ENCODE peak calls at places on chromosomes 12 and 14, in ten cellular contexts. U is sigmoid colon, Y is A549, Q is heart right ventricle, K is AG09309, M is choroid plexus epithelial cell, R is uterus, D is IMR-90, X is fibroblast of mammary gland, W is fibroblast of lung. C is an unnamed sample.

GRCh38 chr12:90027041-90027440 is 318.4 kb upstream of the ATP2B1 start:
- DNase-seq in R (no peak), U (no peak), Y (no peak), X (no peak), W (no peak), M (no peak), K (no peak), D (no peak), Q (no peak), C (no peak)

GRCh38 chr14:26738571-26738970 is 140.7 kb upstream of the NOVA1 start:
- DNase-seq in M (no peak), U (no peak), Q (no peak), Y (no peak), K (no peak), D (no peak), X (peak; percentile 44), R (no peak), W (peak; percentile 6), C (no peak)

GRCh38 chr12:53005215-53005985 is 856 bp upstream of the EIF4B start:
- DNase-seq in Y (peak; percentile 33), M (no peak), R (peak; percentile 23), Q (peak; percentile 13), U (peak; percentile 68), K (no peak), X (no peak), W (no peak), D (no peak), C (no peak)

GRCh38 chr14:103803661-103804060 is 43.7 kb downstream of the PPP1R13B start:
- DNase-seq in U (no peak), Y (peak; percentile 9), K (peak; percentile 23), W (no peak), M (peak; percentile 53), D (peak; percentile 40), Q (no peak), X (peak; percentile 64), R (no peak), C (no peak)

GRCh38 chr14:99548285-99548684 is 55.7 kb downstream of the CCDC85C start:
- DNase-seq in R (no peak), Y (no peak), Q (no peak), M (no peak), D (no peak), W (no peak), X (no peak), K (no peak), U (peak; percentile 90), C (no peak)

GRCh38 chr12:132582058-132582420 is 28.3 kb downstream of the LRCOL1 start:
- DNase-seq in R (peak; percentile 52), Q (peak; percentile 59), X (no peak), W (no peak), U (no peak), Y (no peak), M (no peak), D (no peak), K (no peak), C (no peak)

GRCh38 chr12:104454997-104455396 is 1.8 kb upstream of the CHST11 start:
- DNase-seq in Y (peak; percentile 63), W (peak; percentile 30), D (peak; percentile 44), M (no peak), R (no peak), Q (no peak), K (no peak), U (peak; percentile 38), X (peak; percentile 89), C (no peak)

GRCh38 chr12:71871116-71871515 is 31.6 kb downstream of the TBC1D15 start:
- DNase-seq in M (peak; percentile 66), U (no peak), X (peak; percentile 65), K (no peak), D (peak; percentile 75), W (peak; percentile 73), Q (no peak), Y (no peak), R (no peak), C (no peak)

GRCh38 chr14:26687438-26687837 is 89.6 kb upstream of the NOVA1 start:
- DNase-seq in D (no peak), R (no peak), X (no peak), U (no peak), M (no peak), W (no peak), Y (no peak), Q (no peak), K (no peak), C (no peak)

GRCh38 chr14:78933948-78934524 is 763.9 kb downstream of the NRXN3 start:
- DNase-seq in Q (no peak), R (no peak), K (no peak), M (peak; percentile 69), X (peak; percentile 46), W (peak; percentile 50), Y (peak; percentile 42), D (peak; percentile 49), U (no peak), C (peak; percentile 12)

GRCh38 chr12:120775862-120776552 is 50.4 kb downstream of the ACADS start:
- DNase-seq in Q (no peak), D (no peak), W (no peak), M (peak; percentile 35), K (no peak), Y (no peak), R (no peak), U (no peak), X (no peak), C (no peak)

GRCh38 chr12:19194963-19195362 is 65.4 kb downstream of the PLEKHA5 start:
- DNase-seq in U (no peak), W (no peak), K (no peak), Y (no peak), Q (no peak), M (no peak), X (no peak), R (no peak), D (no peak), C (no peak)

GRCh38 chr12:93670104-93670503 is 7.1 kb upstream of the CRADD start:
- DNase-seq in Y (no peak), Q (no peak), W (no peak), D (no peak), M (no peak), U (no peak), K (no peak), X (no peak), R (no peak), C (no peak)

GRCh38 chr12:116659771-116660481 is 77.9 kb downstream of the SPRING1 start:
- DNase-seq in K (no peak), Q (no peak), W (no peak), X (peak; percentile 35), U (no peak), R (no peak), Y (no peak), D (peak; percentile 49), M (no peak), C (no peak)

GRCh38 chr12:49616533-49617219 is 6.7 kb upstream of the PRPF40B start:
- DNase-seq in Y (no peak), U (no peak), D (no peak), K (no peak), Q (no peak), M (no peak), W (no peak), X (no peak), R (no peak), C (no peak)

GRCh38 chr12:77847665-77848431 is 17.2 kb downstream of the NAV3 start:
- DNase-seq in K (peak; percentile 78), R (no peak), M (peak; percentile 95), U (no peak), W (peak; percentile 85), Y (no peak), Q (no peak), X (peak; percentile 93), D (peak; percentile 82), C (peak; percentile 81)

GRCh38 chr12:121279507-121279915 is 17.0 kb downstream of the CAMKK2 start:
- DNase-seq in R (peak; percentile 65), Q (peak; percentile 66), D (peak; percentile 26), U (peak; percentile 81), K (no peak), M (no peak), W (peak; percentile 59), X (peak; percentile 70), Y (no peak), C (no peak)

GRCh38 chr14:52789118-52789517 is 2.3 kb downstream of the GNPNAT1 start:
- DNase-seq in M (no peak), K (no peak), Y (no peak), X (no peak), U (no peak), D (no peak), Q (no peak), R (no peak), W (no peak), C (no peak)

GRCh38 chr14:21263284-21264024 is 5.8 kb downstream of the HNRNPC start:
- DNase-seq in U (no peak), Q (no peak), R (no peak), Y (no peak), M (no peak), X (peak; percentile 57), K (no peak), W (peak; percentile 79), D (peak; percentile 49), C (no peak)

GRCh38 chr12:8914716-8915526 is 612 bp downstream of the PHC1 start:
- DNase-seq in M (peak; percentile 72), Y (peak; percentile 71), U (peak; percentile 77), D (peak; percentile 37), R (peak; percentile 46), K (no peak), Q (peak; percentile 41), X (peak; percentile 45), W (peak; percentile 26), C (no peak)
- H3K4me3 ChIP-seq in M (peak overlapping the region; percentile 72), Y (peak overlapping the region; percentile 50), U (peak overlapping the region; percentile 72), D (peak overlapping the region; percentile 78), R (peak overlapping the region; percentile 66), K (peak overlapping the region; percentile 90), Q (peak overlapping the region; percentile 67), X (peak overlapping the region; percentile 88), W (peak overlapping the region; percentile 87), C (peak overlapping the region; percentile 77)

GRCh38 chr12:76091245-76091757 is 6.8 kb upstream of the NAP1L1 start:
- DNase-seq in Y (no peak), W (no peak), M (no peak), D (no peak), R (no peak), X (no peak), U (no peak), Q (no peak), K (no peak), C (no peak)

GRCh38 chr12:76096079-76096651 is 11.7 kb upstream of the NAP1L1 start:
- DNase-seq in K (no peak), X (no peak), R (no peak), U (no peak), W (no peak), M (no peak), D (no peak), Q (no peak), Y (no peak), C (no peak)

GRCh38 chr12:76094754-76095153 is 10.3 kb upstream of the NAP1L1 start:
- DNase-seq in X (no peak), W (no peak), M (no peak), U (no peak), D (no peak), Q (no peak), R (no peak), K (no peak), Y (no peak), C (no peak)
- TF ChIP-seq CTCF in X (no peak), W (no peak), M (no peak), U (no peak), D (no peak), Q (no peak), R (no peak), K (no peak), Y (no peak), C (no peak)

GRCh38 chr12:113135178-113136127 is at the start of gene RASAL1:
- DNase-seq in M (no peak), Y (peak; percentile 87), D (no peak), K (no peak), X (no peak), U (no peak), Q (no peak), W (no peak), R (no peak), C (no peak)
- H3K4me3 ChIP-seq in M (no peak within 1 kb of the TSS), Y (peak within 1 kb of the TSS; percentile 53), D (no peak within 1 kb of the TSS), K (no peak within 1 kb of the TSS), X (no peak within 1 kb of the TSS), U (no peak within 1 kb of the TSS), Q (no peak within 1 kb of the TSS), W (no peak within 1 kb of the TSS), R (no peak within 1 kb of the TSS), C (no peak within 1 kb of the TSS)

GRCh38 chr14:51652168-51653095 is 722 bp downstream of the FRMD6 start:
- DNase-seq in X (no peak), K (no peak), D (no peak), Q (peak; percentile 36), R (peak; percentile 56), U (peak; percentile 76), M (no peak), W (no peak), Y (no peak), C (no peak)
- TF ChIP-seq CTCF in X (no peak), K (no peak), D (no peak), Q (no peak), R (no peak), U (no peak), M (no peak), W (no peak), Y (no peak), C (no peak)

C was measured in astrocyte of the cerebellum.